ENCODE peak calls at places on chromosomes 6 and 20, in four cellular contexts. Z, E, H and T are unnamed samples.
A peak's percentile ranks its signal among the peaks of the same experiment; 100 is the strongest.

GRCh38 chr6:5302220-5302946 is 41.1 kb downstream of the FARS2 start:
- DNase-seq in Z (no peak), E (no peak), H (no peak), T (peak; percentile 8)

GRCh38 chr20:10563935-10564492 is 109.8 kb downstream of the JAG1 start:
- DNase-seq in Z (no peak), E (no peak), H (no peak), T (no peak)

GRCh38 chr6:81003156-81003555 is 749.3 kb downstream of the TENT5A start:
- DNase-seq in Z (peak; percentile 65), E (no peak), H (no peak), T (no peak)

GRCh38 chr6:75751443-75751842 is 2.4 kb downstream of the MYO6 start:
- DNase-seq in Z (peak; percentile 39), E (no peak), H (no peak), T (peak; percentile 74)

GRCh38 chr20:51740838-51741237 is 27.4 kb downstream of the ATP9A start:
- DNase-seq in Z (no peak), E (no peak), H (no peak), T (no peak)

GRCh38 chr6:147268254-147268653 is 64.0 kb downstream of the STXBP5 start:
- DNase-seq in Z (peak; percentile 35), E (no peak), H (no peak), T (peak; percentile 80)

GRCh38 chr6:107418118-107418517 is 41.2 kb downstream of the PDSS2 start:
- DNase-seq in Z (peak; percentile 33), E (no peak), H (no peak), T (peak; percentile 10)

GRCh38 chr20:48332555-48332954 is 495.2 kb downstream of the PREX1 start:
- DNase-seq in Z (no peak), E (no peak), H (no peak), T (peak; percentile 18)

GRCh38 chr6:40710626-40711354 is 123.6 kb upstream of the LRFN2 start:
- DNase-seq in Z (no peak), E (no peak), H (no peak), T (no peak)

GRCh38 chr6:149335924-149336323 is 18.4 kb downstream of the TAB2 start:
- DNase-seq in Z (peak; percentile 67), E (no peak), H (no peak), T (peak; percentile 69)

GRCh38 chr6:107660839-107661238 is 163.3 kb downstream of the SCML4 start:
- DNase-seq in Z (no peak), E (peak; percentile 23), H (no peak), T (no peak)

GRCh38 chr20:51028616-51029263 is 5.8 kb upstream of the KCNG1 start:
- DNase-seq in Z (no peak), E (no peak), H (no peak), T (no peak)

GRCh38 chr6:45504947-45505346 is 127.2 kb upstream of the SUPT3H start:
- DNase-seq in Z (peak; percentile 75), E (no peak), H (no peak), T (peak; percentile 98)